ENCODE peak calls at places on chromosome 9, in ten cellular contexts. One of them, this sample, is unnamed.

GRCh38 chr9:113873446-113873845 is 2.7 kb upstream of the ZNF618 start:
- DNase-seq in lower lobe of right lung: no peak
- DNase-seq in RKO: no peak
- DNase-seq in smooth muscle cell of the brain vasculature: no peak
- DNase-seq in HS-27A: no peak
- DNase-seq in AG08396: no peak
- DNase-seq in brain microvascular endothelial cell: no peak
- DNase-seq in SIG-M5: no peak
- DNase-seq in psoas muscle: no peak
- DNase-seq in CMK: no peak
- DNase-seq in this sample: no peak

GRCh38 chr9:127049044-127049443 is 73.4 kb downstream of the ANGPTL2 start:
- DNase-seq in lower lobe of right lung: no peak
- DNase-seq in RKO: peak
- DNase-seq in smooth muscle cell of the brain vasculature: peak
- DNase-seq in HS-27A: peak
- DNase-seq in AG08396: peak
- DNase-seq in brain microvascular endothelial cell: peak
- DNase-seq in SIG-M5: no peak
- DNase-seq in psoas muscle: no peak
- DNase-seq in CMK: no peak
- DNase-seq in this sample: peak

GRCh38 chr9:134068742-134069535 is 1.1 kb upstream of the BRD3 start:
- DNase-seq in lower lobe of right lung: peak
- DNase-seq in RKO: peak
- DNase-seq in smooth muscle cell of the brain vasculature: no peak
- DNase-seq in HS-27A: no peak
- DNase-seq in AG08396: no peak
- DNase-seq in brain microvascular endothelial cell: no peak
- DNase-seq in SIG-M5: no peak
- DNase-seq in psoas muscle: peak
- DNase-seq in CMK: no peak
- DNase-seq in this sample: no peak

GRCh38 chr9:114898741-114899140 is 31.6 kb downstream of the TNFSF8 start:
- DNase-seq in lower lobe of right lung: peak
- DNase-seq in RKO: no peak
- DNase-seq in smooth muscle cell of the brain vasculature: no peak
- DNase-seq in HS-27A: no peak
- DNase-seq in AG08396: no peak
- DNase-seq in brain microvascular endothelial cell: no peak
- DNase-seq in SIG-M5: peak
- DNase-seq in psoas muscle: peak
- DNase-seq in CMK: peak
- DNase-seq in this sample: no peak

GRCh38 chr9:127976498-127976897 is 4.3 kb downstream of the EEIG1 start:
- DNase-seq in lower lobe of right lung: peak
- DNase-seq in RKO: no peak
- DNase-seq in smooth muscle cell of the brain vasculature: no peak
- DNase-seq in HS-27A: no peak
- DNase-seq in AG08396: no peak
- DNase-seq in brain microvascular endothelial cell: no peak
- DNase-seq in SIG-M5: no peak
- DNase-seq in psoas muscle: no peak
- DNase-seq in CMK: no peak
- DNase-seq in this sample: no peak

GRCh38 chr9:85040806-85041575 is 371.5 kb downstream of the NTRK2 start:
- DNase-seq in lower lobe of right lung: no peak
- DNase-seq in RKO: no peak
- DNase-seq in smooth muscle cell of the brain vasculature: no peak
- DNase-seq in HS-27A: no peak
- DNase-seq in AG08396: no peak
- DNase-seq in brain microvascular endothelial cell: no peak
- DNase-seq in SIG-M5: no peak
- DNase-seq in psoas muscle: no peak
- DNase-seq in CMK: no peak
- DNase-seq in this sample: no peak

GRCh38 chr9:78292026-78292425 is 4.9 kb upstream of the PSAT1 start:
- DNase-seq in lower lobe of right lung: no peak
- DNase-seq in RKO: no peak
- DNase-seq in smooth muscle cell of the brain vasculature: no peak
- DNase-seq in HS-27A: no peak
- DNase-seq in AG08396: no peak
- DNase-seq in brain microvascular endothelial cell: no peak
- DNase-seq in SIG-M5: no peak
- DNase-seq in psoas muscle: no peak
- DNase-seq in CMK: no peak
- DNase-seq in this sample: no peak

GRCh38 chr9:116549786-116550660 is 137.1 kb upstream of the TRIM32 start:
- DNase-seq in lower lobe of right lung: no peak
- DNase-seq in RKO: no peak
- DNase-seq in smooth muscle cell of the brain vasculature: no peak
- DNase-seq in HS-27A: no peak
- DNase-seq in AG08396: no peak
- DNase-seq in brain microvascular endothelial cell: no peak
- DNase-seq in SIG-M5: no peak
- DNase-seq in psoas muscle: no peak
- DNase-seq in CMK: no peak
- DNase-seq in this sample: peak

GRCh38 chr9:347667-348292 is 133.1 kb downstream of the DOCK8 start:
- DNase-seq in lower lobe of right lung: no peak
- DNase-seq in RKO: peak
- DNase-seq in smooth muscle cell of the brain vasculature: no peak
- DNase-seq in HS-27A: no peak
- DNase-seq in AG08396: peak
- DNase-seq in brain microvascular endothelial cell: no peak
- DNase-seq in SIG-M5: no peak
- DNase-seq in psoas muscle: no peak
- DNase-seq in CMK: no peak
- DNase-seq in this sample: peak